ENCODE peak calls at places on chromosome 3, in eight cellular contexts. K is neural progenitor cell, G is heart left ventricle, A is left ventricle myocardium inferior, R is bronchial epithelial cell, Y is Peyer's patch, F is fibroblast of lung, C is skeletal muscle cell. T is an unnamed sample.

GRCh38 chr3:127673191-127674098 is 693 bp downstream of the ABTB1 start:
- DNase-seq in R (no peak), F (peak; percentile 65), Y (peak; percentile 80), G (peak; percentile 85), A (peak; percentile 66), K (peak; percentile 58), C (no peak), T (no peak)

GRCh38 chr3:184496933-184497332 is 64.7 kb upstream of the EPHB3 start:
- DNase-seq in Y (no peak), F (no peak), K (no peak), R (no peak), C (no peak), G (no peak), A (no peak), T (no peak)

GRCh38 chr3:19972056-19972455 is 25.2 kb downstream of the RAB5A start:
- DNase-seq in R (peak; percentile 91), C (no peak), K (no peak), F (peak; percentile 17), A (no peak), Y (no peak), G (no peak), T (no peak)

GRCh38 chr3:183868804-183869203 is 15.9 kb downstream of the PARL start:
- DNase-seq in R (no peak), Y (no peak), C (no peak), F (no peak), A (no peak), K (no peak), G (no peak), T (no peak)

GRCh38 chr3:78540485-78540884 is 1227.3 kb downstream of the ROBO1 start:
- DNase-seq in G (no peak), K (no peak), C (no peak), F (no peak), Y (no peak), R (no peak), A (no peak), T (no peak)

GRCh38 chr3:55474213-55474632 is 12.9 kb downstream of the WNT5A start:
- DNase-seq in G (no peak), F (no peak), K (peak; percentile 74), R (no peak), A (no peak), C (no peak), Y (no peak), T (no peak)

GRCh38 chr3:114958930-114959329 is 188.2 kb downstream of the ZBTB20 start:
- DNase-seq in G (no peak), C (no peak), A (no peak), F (no peak), Y (no peak), K (no peak), R (no peak), T (no peak)

GRCh38 chr3:183224581-183224980 is 28.5 kb upstream of the B3GNT5 start:
- DNase-seq in F (no peak), K (no peak), Y (no peak), R (no peak), A (no peak), C (no peak), G (no peak), T (no peak)

GRCh38 chr3:23723930-23724329 is 81.8 kb upstream of the UBE2E1 start:
- DNase-seq in R (no peak), F (no peak), Y (no peak), C (no peak), A (no peak), G (no peak), K (no peak), T (no peak)

GRCh38 chr3:25483456-25483855 is 55.4 kb downstream of the RARB start:
- DNase-seq in A (no peak), Y (no peak), R (no peak), K (no peak), C (no peak), F (no peak), G (no peak), T (no peak)

GRCh38 chr3:120743081-120743365 is 479 bp downstream of the GTF2E1 start:
- DNase-seq in Y (no peak), G (no peak), F (peak; percentile 21), R (peak; percentile 20), C (no peak), A (no peak), K (no peak), T (peak; percentile 1)

GRCh38 chr3:143421556-143421955 is 302.0 kb downstream of the CHST2 start:
- DNase-seq in C (no peak), Y (no peak), A (no peak), R (no peak), G (no peak), K (no peak), F (peak; percentile 12), T (no peak)

GRCh38 chr3:318903-319302 is 122.3 kb downstream of the CHL1 start:
- DNase-seq in C (no peak), F (no peak), K (no peak), R (no peak), Y (no peak), G (no peak), A (no peak), T (no peak)

GRCh38 chr3:34957707-34958106 is 681.6 kb upstream of the ARPP21 start:
- DNase-seq in R (peak; percentile 15), A (no peak), G (no peak), Y (no peak), F (no peak), K (no peak), C (peak; percentile 43), T (peak; percentile 85)
- H3K4me3 ChIP-seq in R (no peak overlapping the region), A (no peak overlapping the region), G (no peak overlapping the region), Y (no peak overlapping the region), F (no peak overlapping the region), K (no peak overlapping the region), C (no peak overlapping the region), T (no peak overlapping the region)

GRCh38 chr3:156488771-156489170 is 66.1 kb downstream of the SSR3 start:
- DNase-seq in F (no peak), G (no peak), Y (no peak), A (no peak), R (no peak), K (no peak), C (no peak), T (no peak)

GRCh38 chr3:156483426-156483825 is 71.5 kb downstream of the SSR3 start:
- DNase-seq in Y (no peak), C (peak; percentile 67), K (no peak), R (peak; percentile 85), A (no peak), F (peak; percentile 87), G (no peak), T (peak; percentile 62)

GRCh38 chr3:156483002-156483401 is 71.9 kb downstream of the SSR3 start:
- DNase-seq in Y (no peak), G (no peak), A (no peak), C (no peak), K (no peak), R (no peak), F (no peak), T (no peak)

GRCh38 chr3:156480949-156481348 is 74.0 kb downstream of the SSR3 start:
- DNase-seq in K (no peak), F (no peak), R (no peak), A (no peak), C (no peak), Y (no peak), G (no peak), T (no peak)

GRCh38 chr3:156483961-156484787 is 70.7 kb downstream of the SSR3 start:
- DNase-seq in F (peak; percentile 69), R (peak; percentile 68), Y (peak; percentile 77), A (no peak), C (peak; percentile 59), K (no peak), G (no peak), T (peak; percentile 60)
- H3K4me3 ChIP-seq in F (no peak overlapping the region), R (no peak overlapping the region), Y (no peak overlapping the region), A (no peak overlapping the region), C (peak overlapping the region; percentile 2), K (no peak overlapping the region), G (no peak overlapping the region), T (no peak overlapping the region)

DNA sequence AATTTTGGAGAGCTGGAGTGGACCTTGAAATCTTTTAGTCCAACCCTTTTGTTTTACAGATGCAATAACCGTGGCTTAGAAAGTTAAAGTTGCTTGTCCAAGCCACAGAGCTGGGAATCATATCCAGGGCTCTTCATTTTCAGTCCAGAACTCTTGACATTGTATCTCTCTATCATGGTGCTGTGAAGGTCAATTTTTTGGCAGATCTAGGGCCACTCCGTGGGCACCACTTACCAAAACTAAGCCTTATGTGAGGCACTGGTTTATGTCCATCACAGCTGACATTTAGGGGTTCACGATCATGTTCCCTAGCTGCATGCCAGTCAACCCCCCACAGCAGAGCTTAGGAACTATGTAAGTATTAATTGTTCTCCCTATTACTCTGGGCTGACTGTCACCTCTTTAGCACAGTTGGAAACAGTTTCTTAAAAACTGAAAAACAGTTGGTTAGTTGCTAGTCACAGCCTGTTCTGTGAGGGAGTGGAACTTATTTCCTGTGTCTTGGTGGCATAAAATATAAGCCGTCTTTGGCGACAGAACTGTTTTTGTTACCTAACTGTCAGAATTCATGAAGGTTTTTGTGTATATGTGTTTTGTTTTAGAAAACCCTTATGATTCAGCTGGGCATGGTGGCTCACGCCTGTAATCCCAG is 189.6 kb upstream of the UMPS start:
- DNase-seq in Y (no peak), K (no peak), G (no peak), F (no peak), A (no peak), R (no peak), C (no peak), T (no peak)
- H3K4me3 ChIP-seq in Y (no peak overlapping the region), K (no peak overlapping the region), G (no peak overlapping the region), F (no peak overlapping the region), A (peak overlapping the region; percentile 8), R (no peak overlapping the region), C (no peak overlapping the region), T (no peak overlapping the region)

DNA sequence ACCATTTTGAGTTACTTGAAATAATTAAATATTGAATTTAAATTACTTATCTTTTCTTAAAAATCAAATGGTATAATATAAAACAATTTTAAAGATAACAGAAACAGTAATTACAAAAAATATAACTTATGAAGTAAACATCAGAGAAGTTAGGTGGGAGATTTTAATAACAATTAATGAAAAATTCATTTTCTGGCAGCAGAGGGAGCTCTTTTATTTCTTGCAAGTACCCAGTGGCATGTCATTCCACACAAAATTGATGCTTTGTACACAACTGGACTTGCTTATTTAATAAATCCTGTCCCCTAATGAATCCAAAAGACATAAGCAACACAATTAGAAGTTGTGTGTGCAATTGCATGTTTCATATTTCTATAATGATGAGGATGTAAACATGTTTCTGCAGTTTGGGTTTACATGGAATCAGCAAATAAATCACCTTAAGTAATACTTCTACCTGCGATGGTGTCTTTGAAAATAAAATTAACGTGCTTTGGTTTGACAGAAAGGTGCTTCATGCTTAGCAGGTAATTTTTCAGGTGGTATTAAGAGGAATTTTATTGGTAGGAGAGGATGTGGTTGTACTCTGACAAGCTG is 861.3 kb downstream of the ZPLD1 start:
- DNase-seq in R (peak; percentile 31), G (no peak), A (no peak), F (peak; percentile 48), C (no peak), K (peak; percentile 20), Y (no peak), T (peak; percentile 37)
- H3K4me3 ChIP-seq in R (no peak overlapping the region), G (no peak overlapping the region), A (no peak overlapping the region), F (no peak overlapping the region), C (no peak overlapping the region), K (no peak overlapping the region), Y (no peak overlapping the region), T (no peak overlapping the region)

T was measured in astrocyte of the cerebellum.